ENCODE peak calls at places on chromosome 10, in eight cellular contexts. M, G, K, N, X, P, Z and R are unnamed samples.
A peak's percentile ranks its signal among the peaks of the same experiment; 100 is the strongest.

GRCh38 chr10:101693701-101694055 is 1.3 kb downstream of the FBXW4 start:
- DNase-seq in M (no peak), G (peak; percentile 20), K (no peak), N (peak; percentile 2), X (peak; percentile 66), P (peak; percentile 39), Z (no peak), R (no peak)

GRCh38 chr10:122531935-122532334 is 28.6 kb upstream of the DMBT1 start:
- DNase-seq in M (peak; percentile 48), G (no peak), K (peak; percentile 45), N (no peak), X (no peak), P (no peak), Z (no peak), R (no peak)

GRCh38 chr10:25113231-25114035 is 61.4 kb upstream of the GPR158 start:
- DNase-seq in M (no peak), G (peak; percentile 52), K (peak; percentile 91), N (peak; percentile 66), X (peak; percentile 72), P (peak; percentile 70), Z (peak; percentile 69), R (peak; percentile 54)

GRCh38 chr10:31929260-31929985 is 792 bp upstream of the ARHGAP12 start:
- DNase-seq in M (peak; percentile 94), G (peak; percentile 29), K (no peak), N (peak; percentile 13), X (peak; percentile 41), P (peak; percentile 38), Z (no peak), R (peak; percentile 31)

GRCh38 chr10:45514283-45515270 is 140.6 kb downstream of the ALOX5 start:
- DNase-seq in M (no peak), G (no peak), K (no peak), N (no peak), X (peak; percentile 26), P (no peak), Z (no peak), R (no peak)

GRCh38 chr10:43748560-43748959 is 99.9 kb upstream of the ZNF32 start:
- DNase-seq in M (no peak), G (no peak), K (no peak), N (no peak), X (no peak), P (no peak), Z (no peak), R (no peak)

GRCh38 chr10:22610595-22610994 is 103.8 kb downstream of the PIP4K2A start:
- DNase-seq in M (no peak), G (no peak), K (no peak), N (no peak), X (no peak), P (no peak), Z (no peak), R (no peak)

GRCh38 chr10:18328941-18329340 is 188.7 kb downstream of the CACNB2 start:
- DNase-seq in M (no peak), G (no peak), K (no peak), N (no peak), X (no peak), P (no peak), Z (no peak), R (no peak)

GRCh38 chr10:91378061-91378460 is 32.1 kb upstream of the HECTD2 start:
- DNase-seq in M (no peak), G (no peak), K (no peak), N (no peak), X (peak; percentile 89), P (peak; percentile 47), Z (no peak), R (peak; percentile 15)

GRCh38 chr10:124588736-124589451 is 127.3 kb downstream of the LHPP start:
- DNase-seq in M (no peak), G (no peak), K (no peak), N (no peak), X (peak; percentile 49), P (no peak), Z (no peak), R (no peak)

GRCh38 chr10:122054046-122055025 is 65.4 kb downstream of the TACC2 start:
- DNase-seq in M (peak; percentile 91), G (peak; percentile 7), K (no peak), N (no peak), X (peak; percentile 48), P (peak; percentile 26), Z (peak; percentile 54), R (peak; percentile 9)

GRCh38 chr10:24849537-24850299 is 102.7 kb downstream of the PRTFDC1 start:
- DNase-seq in M (no peak), G (no peak), K (no peak), N (no peak), X (peak; percentile 58), P (no peak), Z (no peak), R (no peak)

GRCh38 chr10:86303626-86304025 is 63.0 kb downstream of the GRID1 start:
- DNase-seq in M (peak; percentile 50), G (no peak), K (no peak), N (no peak), X (no peak), P (no peak), Z (no peak), R (no peak)

GRCh38 chr10:61733358-61733940 is 70.7 kb downstream of the CABCOCO1 start:
- DNase-seq in M (no peak), G (no peak), K (peak; percentile 30), N (peak; percentile 33), X (peak; percentile 51), P (peak; percentile 26), Z (peak; percentile 41), R (peak; percentile 12)

GRCh38 chr10:101453318-101453717 is 99.4 kb downstream of the BTRC start:
- DNase-seq in M (no peak), G (no peak), K (no peak), N (no peak), X (no peak), P (no peak), Z (no peak), R (no peak)

GRCh38 chr10:123847686-123848432 is 43.7 kb downstream of the CPXM2 start:
- DNase-seq in M (no peak), G (no peak), K (no peak), N (no peak), X (no peak), P (no peak), Z (peak; percentile 49), R (no peak)

GRCh38 chr10:3986407-3987141 is 201.6 kb upstream of the KLF6 start:
- DNase-seq in M (no peak), G (no peak), K (no peak), N (no peak), X (no peak), P (no peak), Z (no peak), R (no peak)

GRCh38 chr10:35378547-35379210 is 42.4 kb downstream of the CCNY start:
- DNase-seq in M (no peak), G (no peak), K (no peak), N (no peak), X (peak; percentile 70), P (peak; percentile 62), Z (no peak), R (peak; percentile 24)

GRCh38 chr10:84987039-84987438 is 658.6 kb downstream of the CCSER2 start:
- DNase-seq in M (no peak), G (no peak), K (no peak), N (no peak), X (no peak), P (no peak), Z (no peak), R (no peak)

GRCh38 chr10:70925377-70926214 is 37.2 kb upstream of the PCBD1 start:
- DNase-seq in M (peak; percentile 90), G (peak; percentile 75), K (peak; percentile 53), N (no peak), X (peak; percentile 6), P (peak; percentile 68), Z (no peak), R (peak; percentile 73)

GRCh38 chr10:71638087-71638576 is 81.4 kb downstream of the C10orf105 start:
- DNase-seq in M (no peak), G (no peak), K (no peak), N (no peak), X (no peak), P (no peak), Z (no peak), R (no peak)

GRCh38 chr10:126409821-126410220 is 21.5 kb upstream of the ADAM12 start:
- DNase-seq in M (no peak), G (no peak), K (no peak), N (no peak), X (no peak), P (no peak), Z (no peak), R (no peak)

GRCh38 chr10:103745264-103746247 is 109.8 kb downstream of the SH3PXD2A start:
- DNase-seq in M (no peak), G (peak; percentile 43), K (no peak), N (no peak), X (peak; percentile 54), P (peak; percentile 74), Z (peak; percentile 28), R (peak; percentile 43)

GRCh38 chr10:63068246-63068645 is 64.9 kb upstream of the NRBF2 start:
- DNase-seq in M (no peak), G (no peak), K (no peak), N (no peak), X (peak; percentile 11), P (peak; percentile 8), Z (no peak), R (no peak)

GRCh38 chr10:47370878-47371277 is 13.2 kb downstream of the ZNF488 start:
- DNase-seq in M (peak; percentile 77), G (no peak), K (no peak), N (no peak), X (no peak), P (no peak), Z (no peak), R (no peak)

GRCh38 chr10:62352356-62352963 is 21.7 kb upstream of the ZNF365 start:
- DNase-seq in M (no peak), G (no peak), K (no peak), N (no peak), X (peak; percentile 74), P (peak; percentile 53), Z (peak; percentile 64), R (no peak)

GRCh38 chr10:4851846-4852245 is 25.8 kb downstream of the AKR1E2 start:
- DNase-seq in M (no peak), G (no peak), K (no peak), N (no peak), X (peak; percentile 44), P (no peak), Z (no peak), R (no peak)

GRCh38 chr10:601356-601963 is 88.0 kb downstream of the DIP2C start:
- DNase-seq in M (peak; percentile 80), G (no peak), K (no peak), N (no peak), X (peak; percentile 55), P (no peak), Z (no peak), R (no peak)

GRCh38 chr10:103658049-103658577 is 164.6 kb downstream of the NEURL1 start:
- DNase-seq in M (no peak), G (no peak), K (no peak), N (no peak), X (no peak), P (no peak), Z (no peak), R (no peak)

GRCh38 chr10:61000769-61001730 is 57.1 kb upstream of the RHOBTB1 start:
- DNase-seq in M (no peak), G (peak; percentile 6), K (peak; percentile 49), N (no peak), X (peak; percentile 51), P (peak; percentile 9), Z (no peak), R (no peak)

GRCh38 chr10:35172574-35172973 is 45.9 kb downstream of the CREM start:
- DNase-seq in M (no peak), G (no peak), K (no peak), N (no peak), X (peak; percentile 57), P (no peak), Z (no peak), R (no peak)